ENCODE peak calls at places on chromosomes 11 and 22, in four cellular contexts. U, X, G and E are unnamed samples. For H3K36me3, the result is how much of the 10 kb centered on the place peaks cover.

GRCh38 chr11:20881328-20882079 is 212.1 kb downstream of the NELL1 start:
- DNase-seq in X (no peak), U (no peak), G (no peak), E (no peak)

GRCh38 chr22:43532301-43533050 is 120.7 kb downstream of the MPPED1 start:
- DNase-seq in U (no peak), G (no peak), X (no peak), E (no peak)

GRCh38 chr22:36439481-36440271 is 41.8 kb downstream of the TXN2 start:
- DNase-seq in U (no peak), G (peak), X (peak), E (peak)

GRCh38 chr22:39913886-39914285 is 13.0 kb downstream of the GRAP2 start:
- DNase-seq in U (no peak), G (no peak), X (no peak), E (no peak)

GRCh38 chr11:76655466-76656086 is 15.0 kb downstream of the LRRC32 start:
- DNase-seq in X (no peak), G (no peak), U (no peak), E (no peak)

GRCh38 chr11:24588075-24588474 is 91.2 kb downstream of the LUZP2 start:
- DNase-seq in U (no peak), G (peak), X (no peak), E (peak)

GRCh38 chr22:45774016-45774670 is 102.5 kb downstream of the ATXN10 start:
- DNase-seq in U (no peak), X (no peak), G (no peak), E (no peak)

GRCh38 chr11:10752486-10752885 is 1.4 kb downstream of the CTR9 start:
- DNase-seq in G (no peak), X (no peak), U (no peak), E (no peak)

GRCh38 chr22:27329966-27330645 is 471.4 kb downstream of the MN1 start:
- DNase-seq in U (no peak), G (no peak), X (no peak), E (no peak)

GRCh38 chr11:67648796-67649613 is 1.5 kb downstream of the ACY3 start:
- DNase-seq in U (no peak), X (no peak), G (no peak), E (no peak)

GRCh38 chr11:87035976-87036583 is 1.7 kb upstream of the TMEM135 start:
- DNase-seq in U (no peak), G (no peak), X (no peak), E (no peak)

GRCh38 chr11:36409152-36409713 is 100.8 kb downstream of the TRAF6 start:
- DNase-seq in U (no peak), G (no peak), X (no peak), E (peak)

GRCh38 chr11:106378513-106379179 is 301.2 kb downstream of the AASDHPPT start:
- DNase-seq in U (no peak), G (no peak), X (no peak), E (no peak)

GRCh38 chr11:117316197-117316961 is at the start of gene BACE1:
- DNase-seq in G (peak), U (no peak), X (peak), E (peak)

GRCh38 chr22:44025171-44026065 is 1.3 kb downstream of the PARVB start:
- DNase-seq in U (no peak), X (peak), G (no peak), E (no peak)

GRCh38 chr11:108698844-108699642 is 34.2 kb downstream of the DDX10 start:
- DNase-seq in X (no peak), U (no peak), G (no peak), E (peak)

GRCh38 chr22:49298834-49299750 is 528.6 kb downstream of the BRD1 start:
- DNase-seq in X (no peak), G (no peak), U (no peak), E (no peak)

GRCh38 chr22:48702573-48703264 is 1125.0 kb downstream of the BRD1 start:
- DNase-seq in U (no peak), G (no peak), X (no peak), E (no peak)

GRCh38 chr11:67453816-67454732 is 1.1 kb upstream of the CABP4 start:
- DNase-seq in U (no peak), X (no peak), G (no peak), E (no peak)

GRCh38 chr11:94295534-94295933 is 8.8 kb upstream of the IZUMO1R start:
- DNase-seq in G (peak), U (no peak), X (no peak), E (peak)

GRCh38 chr11:12205330-12205729 is 94.9 kb downstream of the MICAL2 start:
- DNase-seq in U (no peak), X (no peak), G (peak), E (no peak)

GRCh38 chr11:106228996-106229395 is 151.5 kb downstream of the AASDHPPT start:
- DNase-seq in X (no peak), U (no peak), G (no peak), E (peak)

GRCh38 chr22:30733081-30733680 is 38.5 kb downstream of the OSBP2 start:
- DNase-seq in G (peak), X (no peak), U (no peak), E (peak)

GRCh38 chr11:79220171-79220570 is 220.7 kb downstream of the TENM4 start:
- DNase-seq in G (no peak), U (no peak), X (no peak), E (no peak)

GRCh38 chr22:28831140-28832072 is 31.0 kb upstream of the XBP1 start:
- DNase-seq in U (no peak), G (no peak), X (no peak), E (no peak)

GRCh38 chr22:30290679-30291333 is 1.5 kb upstream of the CASTOR1 start:
- DNase-seq in U (no peak), G (peak), X (peak), E (peak)

GRCh38 chr11:12459374-12459773 is 82.0 kb downstream of the PARVA start:
- DNase-seq in G (no peak), X (no peak), U (no peak), E (no peak)

DNA sequence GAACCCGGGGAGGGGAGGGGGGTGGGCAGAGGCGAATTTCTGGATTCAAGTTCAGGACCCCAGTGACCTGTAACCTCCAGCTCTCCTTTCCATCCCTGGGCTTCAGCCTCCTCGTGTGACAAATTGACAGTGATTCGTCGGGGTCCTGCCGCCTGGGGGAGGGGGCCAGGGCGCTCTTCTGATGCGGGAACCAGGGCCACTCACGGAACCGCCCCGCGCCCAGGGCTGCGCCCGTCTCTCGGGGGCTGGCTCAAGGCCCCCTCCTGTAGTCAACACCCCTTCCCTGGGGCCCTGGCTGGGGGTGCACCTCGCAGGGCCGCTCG is 92.8 kb upstream of the ANO1 start:
- DNase-seq in G (no peak), U (no peak), X (no peak), E (no peak)
- H3K4me3 ChIP-seq in G (peak), U (no peak), X (no peak), E (no peak)

GRCh38 chr11:15816270-15816871 is 540.0 kb downstream of the SOX6 start:
- DNase-seq in G (peak), X (peak), U (no peak), E (peak)
- H3K36me3 ChIP-seq in G (under half), X (under half), U (under half), E (under half)

GRCh38 chr11:96704847-96705246 is 315.0 kb downstream of the JRKL start:
- DNase-seq in X (no peak), U (no peak), G (peak), E (no peak)
- TF ChIP-seq CTCF in X (no peak), U (no peak), G (peak), E (peak)

GRCh38 chr11:64870893-64871849 is 7.2 kb downstream of the EHD1 start:
- DNase-seq in X (peak), U (no peak), G (no peak), E (no peak)

GRCh38 chr11:64870176-64870892 is 8.1 kb downstream of the EHD1 start:
- DNase-seq in U (no peak), G (peak), X (peak), E (peak)

GRCh38 chr11:64867748-64868462 is 10.5 kb downstream of the EHD1 start:
- DNase-seq in X (no peak), U (no peak), G (peak), E (peak)

GRCh38 chr11:64869571-64870175 is 8.7 kb downstream of the EHD1 start:
- DNase-seq in U (no peak), X (no peak), G (no peak), E (no peak)

DNA sequence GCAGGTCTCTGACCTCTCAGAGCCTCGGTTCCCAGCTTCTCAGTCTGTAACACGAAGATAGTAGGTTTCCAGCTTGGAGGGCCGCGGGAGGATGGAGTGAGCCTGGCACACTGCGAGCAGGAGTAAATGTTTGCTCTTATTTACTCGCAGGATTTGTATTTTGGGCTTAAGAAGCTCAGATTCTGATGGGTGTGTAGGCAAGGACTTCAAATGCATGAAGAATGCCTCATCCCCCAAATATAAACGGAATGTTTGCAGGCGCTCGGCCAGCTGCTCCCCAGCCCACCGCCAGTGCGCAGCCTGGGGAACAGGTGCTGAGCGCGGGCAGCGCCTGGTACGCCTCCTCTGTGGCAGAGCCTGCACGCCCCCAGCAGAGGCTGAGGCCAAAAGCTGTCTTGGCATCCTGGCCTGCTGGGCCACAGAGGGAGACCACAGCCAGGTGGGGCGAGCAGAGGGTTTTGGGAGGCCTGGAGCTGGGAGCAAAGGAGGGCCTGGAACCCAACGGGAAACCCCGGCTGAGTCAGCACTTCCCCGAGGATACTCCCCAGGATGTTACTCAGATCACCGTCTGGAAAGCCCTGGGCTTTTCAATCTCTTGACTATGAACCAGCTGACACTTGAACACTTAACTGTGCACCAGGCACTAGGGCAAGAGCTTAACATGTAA is 9.4 kb downstream of the EHD1 start:
- DNase-seq in U (no peak), G (peak), X (no peak), E (peak)
- H3K4me3 ChIP-seq in U (peak), G (peak), X (no peak), E (no peak)

DNA sequence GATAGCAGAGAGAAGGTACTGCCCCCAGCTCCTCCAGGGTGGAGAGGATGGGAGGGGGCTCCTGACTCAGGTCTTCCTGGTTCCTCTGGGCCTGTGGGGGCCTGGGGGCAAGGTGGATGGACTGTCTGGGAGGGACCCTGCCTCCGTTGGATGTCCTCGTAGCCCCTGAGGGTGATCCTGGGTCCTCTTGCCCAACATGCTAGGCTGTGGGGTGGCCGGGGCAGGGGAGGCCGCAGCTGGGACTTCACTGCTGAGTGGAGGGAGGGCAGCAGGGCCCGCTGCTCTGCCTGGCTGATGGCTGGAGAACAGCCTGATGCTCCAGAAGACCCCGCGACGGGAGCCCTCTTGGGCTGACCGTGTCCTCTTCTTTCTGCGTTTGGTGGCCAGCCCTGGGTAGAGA is 13.4 kb downstream of the FRMD8 start:
- DNase-seq in G (no peak), X (no peak), U (no peak), E (no peak)
- H3K36me3 ChIP-seq in G (under half), X (under half), U (under half), E (under half)